ENCODE peak calls at places on chromosomes 11 and 22, in five cellular contexts. One of them, this sample, is unnamed.

GRCh38 chr22:35023692-35024363 is 42.1 kb upstream of the ISX start:
- DNase-seq in hepatocyte: peak
- DNase-seq in Right ventricle myocardium inferior: peak
- DNase-seq in stimulated activated CD4-positive, alpha-beta T cell treated with anti-CD3 and anti-CD28 coated beads, Interleukin-1b, Interleukin-23, amount 100 ng/mL, for 24 hours: peak
- DNase-seq in GM13976: peak
- DNase-seq in this sample: peak

GRCh38 chr11:47443817-47444216 is 5.1 kb downstream of the RAPSN start:
- DNase-seq in stimulated activated CD4-positive, alpha-beta T cell treated with anti-CD3 and anti-CD28 coated beads, Interleukin-1b, Interleukin-23, amount 100 ng/mL, for 24 hours: no peak
- DNase-seq in hepatocyte: no peak
- DNase-seq in Right ventricle myocardium inferior: no peak
- DNase-seq in GM13976: no peak
- DNase-seq in this sample: no peak

GRCh38 chr11:7964261-7964660 is 986 bp downstream of the NLRP10 start:
- DNase-seq in Right ventricle myocardium inferior: no peak
- DNase-seq in stimulated activated CD4-positive, alpha-beta T cell treated with anti-CD3 and anti-CD28 coated beads, Interleukin-1b, Interleukin-23, amount 100 ng/mL, for 24 hours: no peak
- DNase-seq in hepatocyte: no peak
- DNase-seq in GM13976: no peak
- DNase-seq in this sample: no peak

GRCh38 chr22:41288245-41288946 is 2.4 kb upstream of the RANGAP1 start:
- DNase-seq in GM13976: no peak
- DNase-seq in Right ventricle myocardium inferior: no peak
- DNase-seq in stimulated activated CD4-positive, alpha-beta T cell treated with anti-CD3 and anti-CD28 coated beads, Interleukin-1b, Interleukin-23, amount 100 ng/mL, for 24 hours: no peak
- DNase-seq in hepatocyte: peak
- DNase-seq in this sample: peak

GRCh38 chr11:101441747-101442146 is 142.1 kb downstream of the TRPC6 start:
- DNase-seq in GM13976: no peak
- DNase-seq in stimulated activated CD4-positive, alpha-beta T cell treated with anti-CD3 and anti-CD28 coated beads, Interleukin-1b, Interleukin-23, amount 100 ng/mL, for 24 hours: no peak
- DNase-seq in hepatocyte: no peak
- DNase-seq in Right ventricle myocardium inferior: no peak
- DNase-seq in this sample: peak

GRCh38 chr11:83174008-83174407 is 17.1 kb downstream of the PCF11 start:
- DNase-seq in hepatocyte: no peak
- DNase-seq in GM13976: peak
- DNase-seq in Right ventricle myocardium inferior: no peak
- DNase-seq in stimulated activated CD4-positive, alpha-beta T cell treated with anti-CD3 and anti-CD28 coated beads, Interleukin-1b, Interleukin-23, amount 100 ng/mL, for 24 hours: no peak
- DNase-seq in this sample: no peak

GRCh38 chr11:13984616-13985474 is 22.3 kb downstream of the SPON1 start:
- DNase-seq in hepatocyte: peak
- DNase-seq in Right ventricle myocardium inferior: no peak
- DNase-seq in GM13976: no peak
- DNase-seq in stimulated activated CD4-positive, alpha-beta T cell treated with anti-CD3 and anti-CD28 coated beads, Interleukin-1b, Interleukin-23, amount 100 ng/mL, for 24 hours: no peak
- DNase-seq in this sample: no peak

GRCh38 chr11:46557684-46558151 is 36.1 kb downstream of the AMBRA1 start:
- DNase-seq in stimulated activated CD4-positive, alpha-beta T cell treated with anti-CD3 and anti-CD28 coated beads, Interleukin-1b, Interleukin-23, amount 100 ng/mL, for 24 hours: no peak
- DNase-seq in GM13976: no peak
- DNase-seq in hepatocyte: peak
- DNase-seq in Right ventricle myocardium inferior: no peak
- DNase-seq in this sample: no peak

GRCh38 chr22:26893034-26893710 is 235.8 kb downstream of the MIAT start:
- DNase-seq in stimulated activated CD4-positive, alpha-beta T cell treated with anti-CD3 and anti-CD28 coated beads, Interleukin-1b, Interleukin-23, amount 100 ng/mL, for 24 hours: no peak
- DNase-seq in Right ventricle myocardium inferior: no peak
- DNase-seq in hepatocyte: no peak
- DNase-seq in GM13976: no peak
- DNase-seq in this sample: peak

GRCh38 chr11:26827567-26828037 is 105.7 kb upstream of the SLC5A12 start:
- DNase-seq in Right ventricle myocardium inferior: no peak
- DNase-seq in GM13976: no peak
- DNase-seq in stimulated activated CD4-positive, alpha-beta T cell treated with anti-CD3 and anti-CD28 coated beads, Interleukin-1b, Interleukin-23, amount 100 ng/mL, for 24 hours: no peak
- DNase-seq in hepatocyte: no peak
- DNase-seq in this sample: no peak

GRCh38 chr22:37070334-37070733 is 18.8 kb downstream of the KCTD17 start:
- DNase-seq in GM13976: no peak
- DNase-seq in hepatocyte: no peak
- DNase-seq in Right ventricle myocardium inferior: no peak
- DNase-seq in stimulated activated CD4-positive, alpha-beta T cell treated with anti-CD3 and anti-CD28 coated beads, Interleukin-1b, Interleukin-23, amount 100 ng/mL, for 24 hours: no peak
- DNase-seq in this sample: no peak

GRCh38 chr11:10026514-10026913 is 267.5 kb downstream of the SBF2 start:
- DNase-seq in hepatocyte: no peak
- DNase-seq in GM13976: no peak
- DNase-seq in stimulated activated CD4-positive, alpha-beta T cell treated with anti-CD3 and anti-CD28 coated beads, Interleukin-1b, Interleukin-23, amount 100 ng/mL, for 24 hours: no peak
- DNase-seq in Right ventricle myocardium inferior: no peak
- DNase-seq in this sample: no peak